ENCODE peak calls at places on chromosomes 13 and 19, in nine cellular contexts. K is COR-L47; C is C1 segment of cervical spinal cord; R is activated CD4-positive, alpha-beta T cell treated with anti-CD3 and anti-CD28 coated beads for 48 hours; G is BE2C; I is activated naive CD4-positive, alpha-beta T cell; T is stimulated activated CD4-positive, alpha-beta T cell treated with anti-CD3 and anti-CD28 coated beads, Interleukin-4, amount 100 ng/mL, for 24 hours; W is mucosa of gallbladder; X is dorsolateral prefrontal cortex. A is an unnamed sample.

GRCh38 chr19:16977306-16977705 is 49.3 kb downstream of the CPAMD8 start:
- DNase-seq in K (no peak), C (no peak), R (no peak), G (no peak), I (no peak), T (no peak), W (no peak), X (no peak), A (no peak)

GRCh38 chr13:47794963-47795362 is 206.1 kb downstream of the SUCLA2 start:
- DNase-seq in K (no peak), C (no peak), R (no peak), G (peak; percentile 9), I (no peak), T (no peak), W (no peak), X (no peak), A (no peak)

GRCh38 chr19:14363203-14364097 is 17.8 kb upstream of the ADGRE5 start:
- DNase-seq in K (no peak), C (no peak), R (peak; percentile 81), G (peak; percentile 76), I (no peak), T (peak; percentile 62), W (no peak), X (peak; percentile 19), A (peak; percentile 71)

GRCh38 chr13:100588350-100589177 is at the start of gene GGACT:
- DNase-seq in K (peak; percentile 71), C (peak; percentile 13), R (peak; percentile 90), G (peak; percentile 85), I (peak; percentile 74), T (peak; percentile 81), W (peak; percentile 60), X (peak; percentile 25), A (peak; percentile 81)

GRCh38 chr13:101204270-101205011 is 211.9 kb downstream of the NALCN start:
- DNase-seq in K (no peak), C (no peak), R (no peak), G (no peak), I (no peak), T (no peak), W (no peak), X (no peak), A (no peak)

GRCh38 chr13:100941811-100942361 is 267.3 kb upstream of the TMTC4 start:
- DNase-seq in K (no peak), C (no peak), R (no peak), G (no peak), I (no peak), T (no peak), W (no peak), X (no peak), A (no peak)

GRCh38 chr13:107585466-107585865 is 629.9 kb downstream of the LIG4 start:
- DNase-seq in K (peak; percentile 56), C (no peak), R (no peak), G (peak; percentile 36), I (no peak), T (no peak), W (no peak), X (no peak), A (no peak)

GRCh38 chr13:43180036-43180660 is 156.8 kb downstream of the DNAJC15 start:
- DNase-seq in K (no peak), C (no peak), R (no peak), G (no peak), I (no peak), T (no peak), W (no peak), X (no peak), A (no peak)

GRCh38 chr13:35552172-35552844 is 75.8 kb upstream of the MAB21L1 start:
- DNase-seq in K (no peak), C (no peak), R (no peak), G (no peak), I (no peak), T (no peak), W (no peak), X (no peak), A (no peak)

GRCh38 chr19:45021971-45022370 is 16.9 kb upstream of the CLASRP start:
- DNase-seq in K (no peak), C (no peak), R (no peak), G (no peak), I (no peak), T (no peak), W (no peak), X (no peak), A (no peak)

GRCh38 chr13:29933401-29933800 is 83.0 kb upstream of the UBL3 start:
- DNase-seq in K (no peak), C (no peak), R (no peak), G (no peak), I (no peak), T (no peak), W (no peak), X (no peak), A (no peak)

GRCh38 chr13:51659276-51660127 is 75.2 kb downstream of the WDFY2 start:
- DNase-seq in K (no peak), C (no peak), R (no peak), G (no peak), I (no peak), T (no peak), W (no peak), X (no peak), A (no peak)

GRCh38 chr13:113814435-113814821 is 49.4 kb downstream of the GAS6 start:
- DNase-seq in K (no peak), C (no peak), R (no peak), G (no peak), I (no peak), T (no peak), W (no peak), X (no peak), A (no peak)

GRCh38 chr13:111518161-111518791 is 197.8 kb downstream of the TEX29 start:
- DNase-seq in K (peak; percentile 32), C (no peak), R (no peak), G (no peak), I (no peak), T (no peak), W (no peak), X (no peak), A (no peak)

GRCh38 chr19:32363175-32363574 is 17.8 kb downstream of the ZNF507 start:
- DNase-seq in K (no peak), C (no peak), R (no peak), G (no peak), I (no peak), T (no peak), W (no peak), X (no peak), A (no peak)

GRCh38 chr19:53311897-53312296 is 21.7 kb upstream of the ZNF845 start:
- DNase-seq in K (no peak), C (no peak), R (no peak), G (no peak), I (no peak), T (no peak), W (no peak), X (no peak), A (no peak)

GRCh38 chr13:69291292-69291906 is 816.2 kb upstream of the ATXN8OS start:
- DNase-seq in K (no peak), C (no peak), R (no peak), G (no peak), I (no peak), T (no peak), W (no peak), X (no peak), A (no peak)

GRCh38 chr13:80131204-80131603 is 209.7 kb downstream of the SPRY2 start:
- DNase-seq in K (no peak), C (no peak), R (no peak), G (peak; percentile 66), I (no peak), T (no peak), W (peak; percentile 62), X (peak; percentile 85), A (peak; percentile 85)

GRCh38 chr13:79519252-79519651 is 38.3 kb downstream of the NDFIP2 start:
- DNase-seq in K (no peak), C (no peak), R (no peak), G (no peak), I (no peak), T (no peak), W (no peak), X (no peak), A (no peak)

GRCh38 chr19:57191141-57192063 is at the start of gene ZNF264:
- DNase-seq in K (peak; percentile 79), C (peak; percentile 43), R (peak; percentile 93), G (peak; percentile 91), I (peak; percentile 82), T (peak; percentile 92), W (peak; percentile 92), X (peak; percentile 91), A (peak; percentile 92)